ENCODE peak calls at places on chromosomes 5 and 9, in nine cellular contexts. One of them, this sample, is unnamed. For H3K4me1, the result is how much of the 10 kb centered on the place peaks cover.

GRCh38 chr5:176470539-176470938 is 22.4 kb downstream of the FAF2 start:
- DNase-seq in GM23248: no peak
- DNase-seq in MM.1S: no peak
- DNase-seq in PC-3: no peak
- DNase-seq in OCI-LY7: no peak
- DNase-seq in GM23338: no peak
- DNase-seq in hepatocyte: no peak
- DNase-seq in SK-N-SH: no peak
- DNase-seq in HCT116: no peak
- DNase-seq in this sample: no peak

GRCh38 chr9:85053206-85053605 is 383.7 kb downstream of the NTRK2 start:
- DNase-seq in GM23248: no peak
- DNase-seq in MM.1S: no peak
- DNase-seq in PC-3: no peak
- DNase-seq in OCI-LY7: no peak
- DNase-seq in GM23338: peak
- DNase-seq in hepatocyte: peak
- DNase-seq in SK-N-SH: no peak
- DNase-seq in HCT116: no peak
- DNase-seq in this sample: no peak

GRCh38 chr9:5851445-5851844 is 18.5 kb upstream of the ERMP1 start:
- DNase-seq in GM23248: peak
- DNase-seq in MM.1S: peak
- DNase-seq in PC-3: peak
- DNase-seq in OCI-LY7: no peak
- DNase-seq in GM23338: no peak
- DNase-seq in hepatocyte: peak
- DNase-seq in SK-N-SH: no peak
- DNase-seq in HCT116: no peak
- DNase-seq in this sample: no peak

GRCh38 chr5:174448662-174449061 is 275.7 kb upstream of the MSX2 start:
- DNase-seq in GM23248: no peak
- DNase-seq in MM.1S: no peak
- DNase-seq in PC-3: no peak
- DNase-seq in OCI-LY7: no peak
- DNase-seq in GM23338: no peak
- DNase-seq in hepatocyte: no peak
- DNase-seq in SK-N-SH: no peak
- DNase-seq in HCT116: no peak
- DNase-seq in this sample: no peak

GRCh38 chr5:173320259-173320658 is 8.0 kb downstream of the STC2 start:
- DNase-seq in GM23248: peak
- DNase-seq in MM.1S: no peak
- DNase-seq in PC-3: no peak
- DNase-seq in OCI-LY7: peak
- DNase-seq in GM23338: no peak
- DNase-seq in hepatocyte: peak
- DNase-seq in SK-N-SH: no peak
- DNase-seq in HCT116: no peak
- DNase-seq in this sample: no peak

GRCh38 chr5:72138943-72139467 is 31.7 kb downstream of the MAP1B start:
- DNase-seq in GM23248: peak
- DNase-seq in MM.1S: no peak
- DNase-seq in PC-3: peak
- DNase-seq in OCI-LY7: no peak
- DNase-seq in GM23338: no peak
- DNase-seq in hepatocyte: no peak
- DNase-seq in SK-N-SH: no peak
- DNase-seq in HCT116: no peak
- DNase-seq in this sample: no peak

GRCh38 chr5:168746893-168747640 is 167.9 kb upstream of the PANK3 start:
- DNase-seq in GM23248: peak
- DNase-seq in MM.1S: no peak
- DNase-seq in PC-3: no peak
- DNase-seq in OCI-LY7: no peak
- DNase-seq in GM23338: peak
- DNase-seq in hepatocyte: no peak
- DNase-seq in SK-N-SH: peak
- DNase-seq in HCT116: no peak
- DNase-seq in this sample: no peak

GRCh38 chr9:10434412-10434811 is 178.4 kb downstream of the PTPRD start:
- DNase-seq in GM23248: no peak
- DNase-seq in MM.1S: no peak
- DNase-seq in PC-3: no peak
- DNase-seq in OCI-LY7: no peak
- DNase-seq in GM23338: no peak
- DNase-seq in hepatocyte: no peak
- DNase-seq in SK-N-SH: no peak
- DNase-seq in HCT116: no peak
- DNase-seq in this sample: no peak

GRCh38 chr5:113187879-113188278 is 211.3 kb downstream of the DCP2 start:
- DNase-seq in GM23248: no peak
- DNase-seq in MM.1S: no peak
- DNase-seq in PC-3: no peak
- DNase-seq in OCI-LY7: no peak
- DNase-seq in GM23338: no peak
- DNase-seq in hepatocyte: no peak
- DNase-seq in SK-N-SH: no peak
- DNase-seq in HCT116: no peak
- DNase-seq in this sample: no peak

GRCh38 chr9:27673626-27674025 is 100.3 kb upstream of the C9orf72 start:
- DNase-seq in GM23248: no peak
- DNase-seq in MM.1S: no peak
- DNase-seq in PC-3: no peak
- DNase-seq in OCI-LY7: no peak
- DNase-seq in GM23338: no peak
- DNase-seq in hepatocyte: no peak
- DNase-seq in SK-N-SH: no peak
- DNase-seq in HCT116: no peak
- DNase-seq in this sample: no peak

GRCh38 chr9:38423939-38424843 is at the start of gene IGFBPL1:
- DNase-seq in GM23248: peak
- DNase-seq in MM.1S: peak
- DNase-seq in PC-3: no peak
- DNase-seq in OCI-LY7: no peak
- DNase-seq in GM23338: peak
- DNase-seq in hepatocyte: peak
- DNase-seq in SK-N-SH: peak
- DNase-seq in HCT116: no peak
- DNase-seq in this sample: peak

GRCh38 chr5:167561796-167562195 is 729.6 kb upstream of the WWC1 start:
- DNase-seq in GM23248: no peak
- DNase-seq in MM.1S: no peak
- DNase-seq in PC-3: no peak
- DNase-seq in OCI-LY7: no peak
- DNase-seq in GM23338: peak
- DNase-seq in hepatocyte: no peak
- DNase-seq in SK-N-SH: no peak
- DNase-seq in HCT116: no peak
- DNase-seq in this sample: no peak

GRCh38 chr9:133488686-133489252 is 9.9 kb upstream of the SLC2A6 start:
- DNase-seq in GM23248: no peak
- DNase-seq in MM.1S: no peak
- DNase-seq in PC-3: no peak
- DNase-seq in OCI-LY7: no peak
- DNase-seq in GM23338: no peak
- DNase-seq in hepatocyte: no peak
- DNase-seq in SK-N-SH: no peak
- DNase-seq in HCT116: no peak
- DNase-seq in this sample: no peak

GRCh38 chr9:134333874-134334581 is 7.8 kb downstream of the RXRA start:
- DNase-seq in GM23248: no peak
- DNase-seq in MM.1S: no peak
- DNase-seq in PC-3: no peak
- DNase-seq in OCI-LY7: no peak
- DNase-seq in GM23338: no peak
- DNase-seq in hepatocyte: no peak
- DNase-seq in SK-N-SH: no peak
- DNase-seq in HCT116: no peak
- DNase-seq in this sample: no peak

GRCh38 chr9:115289757-115290208 is 171.8 kb upstream of the TNC start:
- DNase-seq in GM23248: peak
- DNase-seq in MM.1S: no peak
- DNase-seq in PC-3: no peak
- DNase-seq in OCI-LY7: no peak
- DNase-seq in GM23338: no peak
- DNase-seq in hepatocyte: peak
- DNase-seq in SK-N-SH: no peak
- DNase-seq in HCT116: no peak
- DNase-seq in this sample: no peak

GRCh38 chr5:56829137-56829536 is 13.8 kb downstream of the MAP3K1 start:
- DNase-seq in GM23248: no peak
- DNase-seq in MM.1S: peak
- DNase-seq in PC-3: peak
- DNase-seq in OCI-LY7: no peak
- DNase-seq in GM23338: no peak
- DNase-seq in hepatocyte: no peak
- DNase-seq in SK-N-SH: no peak
- DNase-seq in HCT116: peak
- DNase-seq in this sample: no peak

GRCh38 chr5:114243281-114243982 is 118.4 kb upstream of the KCNN2 start:
- DNase-seq in GM23248: no peak
- DNase-seq in MM.1S: no peak
- DNase-seq in PC-3: peak
- DNase-seq in OCI-LY7: no peak
- DNase-seq in GM23338: no peak
- DNase-seq in hepatocyte: no peak
- DNase-seq in SK-N-SH: no peak
- DNase-seq in HCT116: no peak
- DNase-seq in this sample: no peak

GRCh38 chr5:180291234-180291940 is 496 bp downstream of the MAPK9 start:
- DNase-seq in GM23248: no peak
- DNase-seq in MM.1S: peak
- DNase-seq in PC-3: no peak
- DNase-seq in OCI-LY7: peak
- DNase-seq in GM23338: peak
- DNase-seq in hepatocyte: no peak
- DNase-seq in SK-N-SH: no peak
- DNase-seq in HCT116: no peak
- DNase-seq in this sample: peak

DNA sequence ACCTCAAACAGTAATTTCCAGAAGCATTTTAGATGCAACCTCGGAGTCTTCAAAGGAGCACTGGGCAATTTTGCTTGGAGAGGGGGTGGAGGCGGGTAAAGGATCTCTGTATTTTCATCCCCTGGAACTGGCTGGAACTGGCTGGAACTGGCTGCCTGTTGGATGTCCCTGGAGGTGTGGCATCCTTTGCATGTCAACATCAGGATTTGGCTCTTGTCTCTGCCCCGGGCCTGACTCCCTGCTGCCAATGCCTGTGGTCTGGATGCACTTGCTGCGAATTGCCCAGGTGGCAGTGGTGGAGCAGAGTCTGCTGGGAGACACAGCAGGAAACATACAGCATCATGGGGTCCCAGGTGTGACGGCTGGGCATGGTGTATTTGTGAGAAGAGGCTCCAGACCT is 391.3 kb downstream of the GADD45G start:
- DNase-seq in GM23248: no peak
- DNase-seq in MM.1S: no peak
- DNase-seq in PC-3: no peak
- DNase-seq in OCI-LY7: no peak
- DNase-seq in GM23338: no peak
- DNase-seq in hepatocyte: no peak
- DNase-seq in SK-N-SH: no peak
- DNase-seq in HCT116: no peak
- DNase-seq in this sample: no peak
- H3K4me1 ChIP-seq in GM23248: under half
- H3K4me1 ChIP-seq in MM.1S: under half
- H3K4me1 ChIP-seq in PC-3: under half
- H3K4me1 ChIP-seq in OCI-LY7: under half
- H3K4me1 ChIP-seq in GM23338: under half
- H3K4me1 ChIP-seq in hepatocyte: under half
- H3K4me1 ChIP-seq in SK-N-SH: under half
- H3K4me1 ChIP-seq in HCT116: under half
- H3K4me1 ChIP-seq in this sample: under half

DNA sequence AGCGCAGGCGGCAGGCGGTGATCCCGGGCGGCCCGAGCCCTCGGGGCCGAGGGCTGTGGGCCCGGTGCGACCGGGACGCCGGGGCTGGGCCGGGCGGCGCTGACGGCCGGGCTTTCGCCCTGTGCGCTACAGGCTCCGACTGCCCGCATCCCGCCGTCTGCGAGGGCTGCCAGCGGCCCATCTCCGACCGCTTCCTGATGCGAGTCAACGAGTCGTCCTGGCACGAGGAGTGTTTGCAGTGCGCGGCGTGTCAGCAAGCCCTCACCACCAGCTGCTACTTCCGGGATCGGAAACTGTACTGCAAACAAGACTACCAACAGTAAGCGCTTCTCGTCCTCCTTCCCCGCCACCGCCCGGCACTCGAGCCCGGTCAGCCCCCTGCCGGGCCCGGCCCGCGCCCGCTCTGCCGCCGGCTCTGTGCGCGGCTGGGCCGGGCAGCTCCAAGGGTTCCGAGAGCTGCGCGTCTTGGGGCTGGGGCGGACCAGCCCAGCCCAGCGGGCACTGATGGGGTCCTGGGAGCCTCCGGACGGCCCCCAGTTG is 1.6 kb downstream of the LMX1B start:
- DNase-seq in GM23248: peak
- DNase-seq in MM.1S: no peak
- DNase-seq in PC-3: no peak
- DNase-seq in OCI-LY7: no peak
- DNase-seq in GM23338: peak
- DNase-seq in hepatocyte: peak
- DNase-seq in SK-N-SH: no peak
- DNase-seq in HCT116: no peak
- DNase-seq in this sample: peak
- TF ChIP-seq EZH2phosphoT487 in GM23248: no peak
- TF ChIP-seq EZH2phosphoT487 in MM.1S: no peak
- TF ChIP-seq EZH2phosphoT487 in PC-3: no peak
- TF ChIP-seq EZH2phosphoT487 in OCI-LY7: no peak
- TF ChIP-seq EZH2phosphoT487 in GM23338: peak
- TF ChIP-seq EZH2phosphoT487 in hepatocyte: no peak
- TF ChIP-seq EZH2phosphoT487 in SK-N-SH: no peak
- TF ChIP-seq EZH2phosphoT487 in HCT116: no peak
- TF ChIP-seq EZH2phosphoT487 in this sample: peak

GRCh38 chr5:21880164-21880563 is 973.0 kb downstream of the CDH12 start:
- DNase-seq in GM23248: no peak
- DNase-seq in MM.1S: no peak
- DNase-seq in PC-3: no peak
- DNase-seq in OCI-LY7: no peak
- DNase-seq in GM23338: no peak
- DNase-seq in hepatocyte: no peak
- DNase-seq in SK-N-SH: no peak
- DNase-seq in HCT116: no peak
- DNase-seq in this sample: no peak
- H3K4me1 ChIP-seq in GM23248: under half
- H3K4me1 ChIP-seq in MM.1S: under half
- H3K4me1 ChIP-seq in PC-3: under half
- H3K4me1 ChIP-seq in OCI-LY7: under half
- H3K4me1 ChIP-seq in GM23338: under half
- H3K4me1 ChIP-seq in hepatocyte: under half
- H3K4me1 ChIP-seq in SK-N-SH: under half
- H3K4me1 ChIP-seq in HCT116: under half
- H3K4me1 ChIP-seq in this sample: under half

DNA sequence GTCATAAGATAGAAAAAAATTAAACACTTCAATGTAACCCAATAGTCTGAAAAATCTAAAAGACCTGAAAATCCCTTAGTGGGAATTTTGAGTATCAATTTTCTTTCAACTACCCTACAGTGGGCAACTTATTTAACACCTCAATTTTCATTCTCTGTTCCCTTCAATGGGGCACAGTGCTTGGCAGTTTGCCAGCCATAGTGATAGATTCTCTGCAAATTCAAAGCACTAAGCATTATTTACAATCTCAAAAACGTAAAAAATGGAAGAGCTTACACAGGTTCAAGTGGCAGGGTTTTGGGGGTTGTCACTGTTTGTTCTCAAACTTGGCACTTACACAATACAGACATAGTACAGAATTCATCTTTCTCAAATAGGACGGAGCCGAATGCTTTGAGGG is 515.1 kb downstream of the EFNA5 start:
- DNase-seq in GM23248: no peak
- DNase-seq in MM.1S: no peak
- DNase-seq in PC-3: no peak
- DNase-seq in OCI-LY7: no peak
- DNase-seq in GM23338: no peak
- DNase-seq in hepatocyte: peak
- DNase-seq in SK-N-SH: no peak
- DNase-seq in HCT116: no peak
- DNase-seq in this sample: no peak
- TF ChIP-seq EZH2phosphoT487 in GM23248: no peak
- TF ChIP-seq EZH2phosphoT487 in MM.1S: no peak
- TF ChIP-seq EZH2phosphoT487 in PC-3: no peak
- TF ChIP-seq EZH2phosphoT487 in OCI-LY7: no peak
- TF ChIP-seq EZH2phosphoT487 in GM23338: no peak
- TF ChIP-seq EZH2phosphoT487 in hepatocyte: no peak
- TF ChIP-seq EZH2phosphoT487 in SK-N-SH: no peak
- TF ChIP-seq EZH2phosphoT487 in HCT116: no peak
- TF ChIP-seq EZH2phosphoT487 in this sample: no peak

This sample was measured in neural progenitor cell.